ENCODE peak calls at places on chromosomes 2 and 18, in six cellular contexts. One of them, this sample, is unnamed.

GRCh38 chr2:30653847-30654246 is 153.4 kb downstream of the CAPN13 start:
- DNase-seq in OCI-LY7: no peak
- DNase-seq in heart right ventricle: no peak
- DNase-seq in esophagus squamous epithelium: no peak
- DNase-seq in choroid plexus epithelial cell: peak
- DNase-seq in fibroblast of lung: no peak
- DNase-seq in this sample: no peak

GRCh38 chr2:133806564-133806963 is 238.3 kb upstream of the NCKAP5 start:
- DNase-seq in fibroblast of lung: no peak
- DNase-seq in choroid plexus epithelial cell: no peak
- DNase-seq in OCI-LY7: no peak
- DNase-seq in heart right ventricle: no peak
- DNase-seq in esophagus squamous epithelium: no peak
- DNase-seq in this sample: no peak

GRCh38 chr2:68365087-68365486 is at the start of gene PLEK:
- DNase-seq in esophagus squamous epithelium: no peak
- DNase-seq in heart right ventricle: peak
- DNase-seq in choroid plexus epithelial cell: peak
- DNase-seq in fibroblast of lung: no peak
- DNase-seq in OCI-LY7: peak
- DNase-seq in this sample: no peak

GRCh38 chr2:224060783-224061482 is 21.8 kb upstream of the SERPINE2 start:
- DNase-seq in heart right ventricle: no peak
- DNase-seq in choroid plexus epithelial cell: no peak
- DNase-seq in fibroblast of lung: no peak
- DNase-seq in esophagus squamous epithelium: no peak
- DNase-seq in OCI-LY7: no peak
- DNase-seq in this sample: no peak

GRCh38 chr2:152740743-152741328 is 22.4 kb downstream of the ARL6IP6 start:
- DNase-seq in choroid plexus epithelial cell: peak
- DNase-seq in fibroblast of lung: peak
- DNase-seq in heart right ventricle: no peak
- DNase-seq in esophagus squamous epithelium: no peak
- DNase-seq in OCI-LY7: peak
- DNase-seq in this sample: no peak

GRCh38 chr2:166361351-166362153 is 14.2 kb downstream of the SCN9A start:
- DNase-seq in OCI-LY7: peak
- DNase-seq in heart right ventricle: no peak
- DNase-seq in fibroblast of lung: peak
- DNase-seq in esophagus squamous epithelium: no peak
- DNase-seq in choroid plexus epithelial cell: peak
- DNase-seq in this sample: no peak

GRCh38 chr2:9462872-9463697 is 11.3 kb upstream of the IAH1 start:
- DNase-seq in choroid plexus epithelial cell: no peak
- DNase-seq in esophagus squamous epithelium: no peak
- DNase-seq in heart right ventricle: no peak
- DNase-seq in OCI-LY7: no peak
- DNase-seq in fibroblast of lung: no peak
- DNase-seq in this sample: no peak

GRCh38 chr18:31487251-31488015 is 10.5 kb upstream of the DSG2 start:
- DNase-seq in fibroblast of lung: peak
- DNase-seq in heart right ventricle: no peak
- DNase-seq in esophagus squamous epithelium: no peak
- DNase-seq in OCI-LY7: no peak
- DNase-seq in choroid plexus epithelial cell: peak
- DNase-seq in this sample: no peak

GRCh38 chr2:74025971-74026612 is 41.4 kb downstream of the TET3 start:
- DNase-seq in choroid plexus epithelial cell: no peak
- DNase-seq in esophagus squamous epithelium: no peak
- DNase-seq in OCI-LY7: no peak
- DNase-seq in fibroblast of lung: peak
- DNase-seq in heart right ventricle: no peak
- DNase-seq in this sample: no peak

GRCh38 chr2:224260605-224261004 is 141.3 kb downstream of the FAM124B start:
- DNase-seq in esophagus squamous epithelium: no peak
- DNase-seq in heart right ventricle: no peak
- DNase-seq in choroid plexus epithelial cell: peak
- DNase-seq in OCI-LY7: no peak
- DNase-seq in fibroblast of lung: peak
- DNase-seq in this sample: no peak

GRCh38 chr2:187424156-187424555 is 23.9 kb downstream of the CALCRL start:
- DNase-seq in OCI-LY7: no peak
- DNase-seq in choroid plexus epithelial cell: peak
- DNase-seq in heart right ventricle: no peak
- DNase-seq in esophagus squamous epithelium: no peak
- DNase-seq in fibroblast of lung: no peak
- DNase-seq in this sample: no peak

GRCh38 chr18:73670536-73670935 is 477.1 kb downstream of the FBXO15 start:
- DNase-seq in OCI-LY7: no peak
- DNase-seq in heart right ventricle: no peak
- DNase-seq in esophagus squamous epithelium: no peak
- DNase-seq in fibroblast of lung: no peak
- DNase-seq in choroid plexus epithelial cell: no peak
- DNase-seq in this sample: no peak

GRCh38 chr2:238202326-238203103 is 980 bp downstream of the ILKAP start:
- DNase-seq in choroid plexus epithelial cell: peak
- DNase-seq in esophagus squamous epithelium: no peak
- DNase-seq in fibroblast of lung: peak
- DNase-seq in heart right ventricle: no peak
- DNase-seq in OCI-LY7: peak
- DNase-seq in this sample: no peak

GRCh38 chr2:153478289-153479261 is at the start of gene RPRM:
- DNase-seq in fibroblast of lung: peak
- DNase-seq in esophagus squamous epithelium: no peak
- DNase-seq in heart right ventricle: peak
- DNase-seq in OCI-LY7: no peak
- DNase-seq in choroid plexus epithelial cell: peak
- DNase-seq in this sample: no peak

GRCh38 chr18:7454429-7454828 is 112.7 kb upstream of the PTPRM start:
- DNase-seq in esophagus squamous epithelium: no peak
- DNase-seq in heart right ventricle: no peak
- DNase-seq in fibroblast of lung: no peak
- DNase-seq in OCI-LY7: no peak
- DNase-seq in choroid plexus epithelial cell: no peak
- DNase-seq in this sample: no peak

GRCh38 chr2:213015387-213016165 is 135.8 kb downstream of the IKZF2 start:
- DNase-seq in choroid plexus epithelial cell: no peak
- DNase-seq in OCI-LY7: no peak
- DNase-seq in esophagus squamous epithelium: no peak
- DNase-seq in fibroblast of lung: no peak
- DNase-seq in heart right ventricle: no peak
- DNase-seq in this sample: no peak

GRCh38 chr18:76429262-76430126 is 65.5 kb downstream of the ZNF516 start:
- DNase-seq in OCI-LY7: no peak
- DNase-seq in heart right ventricle: no peak
- DNase-seq in fibroblast of lung: no peak
- DNase-seq in choroid plexus epithelial cell: no peak
- DNase-seq in esophagus squamous epithelium: no peak
- DNase-seq in this sample: no peak

GRCh38 chr2:185919155-185919554 is 180.6 kb downstream of the FSIP2 start:
- DNase-seq in fibroblast of lung: peak
- DNase-seq in heart right ventricle: no peak
- DNase-seq in OCI-LY7: no peak
- DNase-seq in choroid plexus epithelial cell: peak
- DNase-seq in esophagus squamous epithelium: no peak
- DNase-seq in this sample: no peak

GRCh38 chr2:96927420-96928171 is 57.7 kb upstream of the SEMA4C start:
- DNase-seq in choroid plexus epithelial cell: no peak
- DNase-seq in heart right ventricle: peak
- DNase-seq in fibroblast of lung: no peak
- DNase-seq in OCI-LY7: no peak
- DNase-seq in esophagus squamous epithelium: no peak
- DNase-seq in this sample: peak

GRCh38 chr2:81670885-81671284 is 1366.3 kb upstream of the LRRTM1 start:
- DNase-seq in choroid plexus epithelial cell: no peak
- DNase-seq in heart right ventricle: no peak
- DNase-seq in fibroblast of lung: no peak
- DNase-seq in OCI-LY7: no peak
- DNase-seq in esophagus squamous epithelium: no peak
- DNase-seq in this sample: no peak

GRCh38 chr2:231780123-231780908 is 766 bp downstream of the PDE6D start:
- DNase-seq in esophagus squamous epithelium: no peak
- DNase-seq in heart right ventricle: no peak
- DNase-seq in OCI-LY7: no peak
- DNase-seq in fibroblast of lung: peak
- DNase-seq in choroid plexus epithelial cell: peak
- DNase-seq in this sample: no peak

GRCh38 chr2:169361706-169362345 is 508 bp downstream of the LRP2 start:
- DNase-seq in fibroblast of lung: no peak
- DNase-seq in OCI-LY7: no peak
- DNase-seq in heart right ventricle: no peak
- DNase-seq in choroid plexus epithelial cell: peak
- DNase-seq in esophagus squamous epithelium: no peak
- DNase-seq in this sample: no peak
- H3K4me3 ChIP-seq in fibroblast of lung: peak
- H3K4me3 ChIP-seq in OCI-LY7: no peak
- H3K4me3 ChIP-seq in heart right ventricle: peak
- H3K4me3 ChIP-seq in choroid plexus epithelial cell: peak
- H3K4me3 ChIP-seq in esophagus squamous epithelium: peak
- H3K4me3 ChIP-seq in this sample: peak

GRCh38 chr2:205568620-205569019 is 113.7 kb upstream of the NRP2 start:
- DNase-seq in choroid plexus epithelial cell: no peak
- DNase-seq in fibroblast of lung: no peak
- DNase-seq in heart right ventricle: no peak
- DNase-seq in esophagus squamous epithelium: no peak
- DNase-seq in OCI-LY7: no peak
- DNase-seq in this sample: no peak

GRCh38 chr2:205566556-205567061 is 115.7 kb upstream of the NRP2 start:
- DNase-seq in fibroblast of lung: no peak
- DNase-seq in esophagus squamous epithelium: no peak
- DNase-seq in OCI-LY7: no peak
- DNase-seq in heart right ventricle: no peak
- DNase-seq in choroid plexus epithelial cell: no peak
- DNase-seq in this sample: no peak

GRCh38 chr2:205570641-205571040 is 111.7 kb upstream of the NRP2 start:
- DNase-seq in esophagus squamous epithelium: no peak
- DNase-seq in OCI-LY7: no peak
- DNase-seq in heart right ventricle: no peak
- DNase-seq in choroid plexus epithelial cell: no peak
- DNase-seq in fibroblast of lung: no peak
- DNase-seq in this sample: no peak

GRCh38 chr2:205563646-205564045 is 118.7 kb upstream of the NRP2 start:
- DNase-seq in OCI-LY7: peak
- DNase-seq in choroid plexus epithelial cell: peak
- DNase-seq in heart right ventricle: peak
- DNase-seq in fibroblast of lung: peak
- DNase-seq in esophagus squamous epithelium: no peak
- DNase-seq in this sample: no peak

GRCh38 chr2:205564761-205565160 is 117.5 kb upstream of the NRP2 start:
- DNase-seq in fibroblast of lung: no peak
- DNase-seq in choroid plexus epithelial cell: no peak
- DNase-seq in OCI-LY7: no peak
- DNase-seq in heart right ventricle: no peak
- DNase-seq in esophagus squamous epithelium: no peak
- DNase-seq in this sample: no peak
- TF ChIP-seq CTCF in fibroblast of lung: no peak
- TF ChIP-seq CTCF in choroid plexus epithelial cell: peak
- TF ChIP-seq CTCF in OCI-LY7: no peak
- TF ChIP-seq CTCF in heart right ventricle: no peak
- TF ChIP-seq CTCF in esophagus squamous epithelium: no peak
- TF ChIP-seq CTCF in this sample: no peak

GRCh38 chr2:132668189-132668833 is 1.7 kb downstream of the LYPD1 start:
- DNase-seq in fibroblast of lung: no peak
- DNase-seq in heart right ventricle: peak
- DNase-seq in OCI-LY7: no peak
- DNase-seq in esophagus squamous epithelium: no peak
- DNase-seq in choroid plexus epithelial cell: no peak
- DNase-seq in this sample: no peak

GRCh38 chr2:132670104-132670960 is at the start of gene LYPD1:
- DNase-seq in heart right ventricle: peak
- DNase-seq in OCI-LY7: no peak
- DNase-seq in esophagus squamous epithelium: no peak
- DNase-seq in fibroblast of lung: no peak
- DNase-seq in choroid plexus epithelial cell: peak
- DNase-seq in this sample: no peak

GRCh38 chr2:132670961-132671781 is 1.2 kb upstream of the LYPD1 start:
- DNase-seq in heart right ventricle: no peak
- DNase-seq in fibroblast of lung: peak
- DNase-seq in esophagus squamous epithelium: no peak
- DNase-seq in choroid plexus epithelial cell: peak
- DNase-seq in OCI-LY7: no peak
- DNase-seq in this sample: no peak

GRCh38 chr2:132668986-132669853 is 785 bp downstream of the LYPD1 start:
- DNase-seq in heart right ventricle: no peak
- DNase-seq in fibroblast of lung: peak
- DNase-seq in choroid plexus epithelial cell: no peak
- DNase-seq in OCI-LY7: no peak
- DNase-seq in esophagus squamous epithelium: no peak
- DNase-seq in this sample: no peak

DNA sequence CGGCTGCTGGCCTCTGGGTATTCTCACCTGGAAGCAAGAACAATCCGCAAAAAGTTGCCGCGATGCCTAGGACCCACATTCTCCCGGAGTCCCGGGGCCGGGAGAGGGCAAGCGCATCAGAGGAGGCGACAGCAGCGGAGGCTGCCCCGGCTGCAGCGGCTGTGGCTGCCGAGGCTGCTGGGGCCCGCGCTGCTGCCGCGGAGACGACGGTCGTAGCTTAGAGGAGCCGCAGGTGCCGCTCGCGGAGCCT is 226 bp downstream of the LYPD1 start:
- DNase-seq in choroid plexus epithelial cell: no peak
- DNase-seq in heart right ventricle: no peak
- DNase-seq in esophagus squamous epithelium: no peak
- DNase-seq in fibroblast of lung: no peak
- DNase-seq in OCI-LY7: no peak
- DNase-seq in this sample: no peak
- H3K4me3 ChIP-seq in choroid plexus epithelial cell: peak
- H3K4me3 ChIP-seq in heart right ventricle: peak
- H3K4me3 ChIP-seq in esophagus squamous epithelium: peak
- H3K4me3 ChIP-seq in fibroblast of lung: peak
- H3K4me3 ChIP-seq in OCI-LY7: peak
- H3K4me3 ChIP-seq in this sample: no peak

DNA sequence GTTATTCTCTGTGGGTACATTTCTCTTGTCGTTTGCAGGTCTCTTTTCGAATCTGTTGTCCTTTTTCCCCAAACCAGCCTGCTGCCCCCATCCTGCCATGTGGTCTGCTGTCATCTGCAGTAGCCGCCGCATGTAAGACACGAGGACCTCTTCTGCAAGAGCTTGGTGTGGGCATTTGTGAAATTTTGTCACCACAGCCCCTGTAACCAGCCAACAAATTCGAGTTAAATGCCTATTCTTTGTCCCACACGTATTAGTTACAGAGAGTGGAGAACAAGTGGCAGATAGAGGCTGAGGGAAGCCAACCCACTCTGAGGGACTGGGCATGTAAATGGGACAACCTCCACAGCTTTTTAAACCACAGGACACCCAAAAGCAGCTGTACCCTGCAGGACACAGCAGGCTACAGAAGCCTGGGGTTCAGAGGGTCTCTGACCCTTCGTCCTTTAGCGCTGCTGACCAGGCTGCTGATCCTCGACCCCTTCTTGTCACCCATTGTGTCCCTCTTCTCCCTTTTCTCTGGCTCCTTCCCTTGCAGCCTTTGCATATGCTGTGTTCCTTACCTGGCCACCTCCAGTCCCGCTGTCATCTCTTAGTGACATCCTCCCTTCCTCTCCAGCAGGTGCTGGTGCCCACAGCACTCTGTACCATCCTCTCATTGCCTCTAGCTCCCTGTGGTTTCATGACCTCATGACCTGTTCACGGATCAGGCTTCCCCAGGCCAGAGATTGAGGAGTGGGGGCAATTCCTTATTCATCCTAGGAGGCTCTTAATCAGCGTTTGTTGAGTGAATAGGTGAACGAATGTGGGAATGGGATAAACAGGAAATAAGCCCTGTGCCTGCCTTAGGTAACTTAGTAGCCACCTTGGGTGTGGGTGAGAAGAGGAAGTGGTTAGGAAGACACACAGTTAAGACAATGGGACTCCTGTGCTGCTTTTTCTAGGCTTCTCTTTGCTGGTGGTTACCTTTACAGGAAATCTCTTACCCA is 35.3 kb downstream of the ITGA6 start:
- DNase-seq in OCI-LY7: peak
- DNase-seq in esophagus squamous epithelium: no peak
- DNase-seq in fibroblast of lung: no peak
- DNase-seq in heart right ventricle: no peak
- DNase-seq in choroid plexus epithelial cell: no peak
- DNase-seq in this sample: no peak
- TF ChIP-seq CTCF in OCI-LY7: peak
- TF ChIP-seq CTCF in esophagus squamous epithelium: no peak
- TF ChIP-seq CTCF in fibroblast of lung: no peak
- TF ChIP-seq CTCF in heart right ventricle: no peak
- TF ChIP-seq CTCF in choroid plexus epithelial cell: no peak
- TF ChIP-seq CTCF in this sample: no peak

This sample was measured in LNCaP clone FGC.